ENCODE peak calls at places on chromosomes 13 and 19, in six cellular contexts. One of them, this sample, is unnamed.

GRCh38 chr13:112635323-112635722 is 47.4 kb upstream of the TUBGCP3 start:
- DNase-seq in esophagus muscularis mucosa: no peak
- DNase-seq in suprapubic skin: no peak
- DNase-seq in HCT116: no peak
- DNase-seq in vagina: no peak
- DNase-seq in GM23338: no peak
- DNase-seq in this sample: peak

GRCh38 chr13:113729329-113730019 is 29.6 kb upstream of the TMEM255B start:
- DNase-seq in esophagus muscularis mucosa: no peak
- DNase-seq in HCT116: no peak
- DNase-seq in vagina: no peak
- DNase-seq in GM23338: no peak
- DNase-seq in suprapubic skin: no peak
- DNase-seq in this sample: peak

GRCh38 chr19:10508707-10509106 is 5.6 kb upstream of the KEAP1 start:
- DNase-seq in GM23338: no peak
- DNase-seq in suprapubic skin: no peak
- DNase-seq in esophagus muscularis mucosa: no peak
- DNase-seq in vagina: no peak
- DNase-seq in HCT116: no peak
- DNase-seq in this sample: no peak

GRCh38 chr13:107456431-107456830 is 758.9 kb downstream of the LIG4 start:
- DNase-seq in vagina: no peak
- DNase-seq in GM23338: no peak
- DNase-seq in HCT116: no peak
- DNase-seq in esophagus muscularis mucosa: no peak
- DNase-seq in suprapubic skin: no peak
- DNase-seq in this sample: no peak

GRCh38 chr19:20858218-20858617 is 64.8 kb upstream of the ZNF85 start:
- DNase-seq in esophagus muscularis mucosa: no peak
- DNase-seq in HCT116: no peak
- DNase-seq in suprapubic skin: no peak
- DNase-seq in GM23338: peak
- DNase-seq in vagina: peak
- DNase-seq in this sample: no peak

GRCh38 chr19:10096615-10096963 is 5.9 kb downstream of the ANGPTL6 start:
- DNase-seq in vagina: peak
- DNase-seq in GM23338: no peak
- DNase-seq in HCT116: no peak
- DNase-seq in suprapubic skin: no peak
- DNase-seq in esophagus muscularis mucosa: no peak
- DNase-seq in this sample: no peak

GRCh38 chr13:38166121-38166520 is 183.5 kb upstream of the UFM1 start:
- DNase-seq in esophagus muscularis mucosa: no peak
- DNase-seq in GM23338: no peak
- DNase-seq in HCT116: no peak
- DNase-seq in vagina: no peak
- DNase-seq in suprapubic skin: no peak
- DNase-seq in this sample: no peak

GRCh38 chr13:98144501-98145350 is 1.8 kb downstream of the FARP1 start:
- DNase-seq in esophagus muscularis mucosa: no peak
- DNase-seq in vagina: no peak
- DNase-seq in HCT116: peak
- DNase-seq in GM23338: peak
- DNase-seq in suprapubic skin: no peak
- DNase-seq in this sample: no peak

GRCh38 chr19:12773571-12773970 is 1.8 kb downstream of the HOOK2 start:
- DNase-seq in suprapubic skin: no peak
- DNase-seq in vagina: no peak
- DNase-seq in GM23338: no peak
- DNase-seq in esophagus muscularis mucosa: no peak
- DNase-seq in HCT116: no peak
- DNase-seq in this sample: no peak

GRCh38 chr13:23901365-23901764 is 4.1 kb upstream of the C1QTNF9B start:
- DNase-seq in HCT116: no peak
- DNase-seq in esophagus muscularis mucosa: no peak
- DNase-seq in vagina: no peak
- DNase-seq in suprapubic skin: no peak
- DNase-seq in GM23338: no peak
- DNase-seq in this sample: no peak

GRCh38 chr13:41944635-41945401 is 16.1 kb downstream of the VWA8 start:
- DNase-seq in HCT116: no peak
- DNase-seq in esophagus muscularis mucosa: no peak
- DNase-seq in GM23338: no peak
- DNase-seq in suprapubic skin: no peak
- DNase-seq in vagina: no peak
- DNase-seq in this sample: no peak

GRCh38 chr19:7540761-7541480 is 5.4 kb downstream of the PNPLA6 start:
- DNase-seq in esophagus muscularis mucosa: no peak
- DNase-seq in GM23338: peak
- DNase-seq in vagina: no peak
- DNase-seq in suprapubic skin: no peak
- DNase-seq in HCT116: peak
- DNase-seq in this sample: no peak

GRCh38 chr19:1373534-1374249 is 10.0 kb upstream of the NDUFS7 start:
- DNase-seq in vagina: no peak
- DNase-seq in GM23338: no peak
- DNase-seq in suprapubic skin: no peak
- DNase-seq in esophagus muscularis mucosa: no peak
- DNase-seq in HCT116: no peak
- DNase-seq in this sample: peak

GRCh38 chr13:30307194-30307965 is at the start of gene KATNAL1:
- DNase-seq in HCT116: no peak
- DNase-seq in GM23338: peak
- DNase-seq in vagina: no peak
- DNase-seq in esophagus muscularis mucosa: no peak
- DNase-seq in suprapubic skin: peak
- DNase-seq in this sample: peak

GRCh38 chr13:76523740-76524382 is 362.3 kb downstream of the KCTD12 start:
- DNase-seq in esophagus muscularis mucosa: no peak
- DNase-seq in HCT116: no peak
- DNase-seq in vagina: no peak
- DNase-seq in GM23338: no peak
- DNase-seq in suprapubic skin: no peak
- DNase-seq in this sample: no peak

GRCh38 chr19:53092723-53093122 is 10.5 kb downstream of the ZNF160 start:
- DNase-seq in suprapubic skin: no peak
- DNase-seq in HCT116: no peak
- DNase-seq in vagina: no peak
- DNase-seq in esophagus muscularis mucosa: no peak
- DNase-seq in GM23338: no peak
- DNase-seq in this sample: no peak

GRCh38 chr13:46521921-46522691 is 30.9 kb upstream of the LRCH1 start:
- DNase-seq in esophagus muscularis mucosa: no peak
- DNase-seq in HCT116: no peak
- DNase-seq in suprapubic skin: no peak
- DNase-seq in vagina: no peak
- DNase-seq in GM23338: no peak
- DNase-seq in this sample: no peak

GRCh38 chr13:108003626-108004025 is 211.7 kb downstream of the LIG4 start:
- DNase-seq in esophagus muscularis mucosa: no peak
- DNase-seq in GM23338: no peak
- DNase-seq in vagina: no peak
- DNase-seq in HCT116: no peak
- DNase-seq in suprapubic skin: no peak
- DNase-seq in this sample: no peak

GRCh38 chr13:94825507-94825906 is 113.2 kb upstream of the SOX21 start:
- DNase-seq in HCT116: no peak
- DNase-seq in suprapubic skin: no peak
- DNase-seq in GM23338: peak
- DNase-seq in vagina: no peak
- DNase-seq in esophagus muscularis mucosa: no peak
- DNase-seq in this sample: no peak

GRCh38 chr13:81781471-81781870 is 1440.5 kb upstream of the SPRY2 start:
- DNase-seq in GM23338: no peak
- DNase-seq in suprapubic skin: no peak
- DNase-seq in esophagus muscularis mucosa: no peak
- DNase-seq in HCT116: no peak
- DNase-seq in vagina: no peak
- DNase-seq in this sample: no peak

GRCh38 chr19:55036058-55036457 is 2.0 kb downstream of the GP6 start:
- DNase-seq in esophagus muscularis mucosa: no peak
- DNase-seq in HCT116: no peak
- DNase-seq in GM23338: no peak
- DNase-seq in vagina: no peak
- DNase-seq in suprapubic skin: no peak
- DNase-seq in this sample: no peak

GRCh38 chr19:15015946-15016542 is 33.2 kb upstream of the CASP14 start:
- DNase-seq in GM23338: peak
- DNase-seq in suprapubic skin: no peak
- DNase-seq in esophagus muscularis mucosa: no peak
- DNase-seq in vagina: no peak
- DNase-seq in HCT116: no peak
- DNase-seq in this sample: no peak

GRCh38 chr13:23621316-23621645 is 51.1 kb downstream of the TNFRSF19 start:
- DNase-seq in HCT116: no peak
- DNase-seq in suprapubic skin: no peak
- DNase-seq in esophagus muscularis mucosa: no peak
- DNase-seq in GM23338: no peak
- DNase-seq in vagina: no peak
- DNase-seq in this sample: no peak

GRCh38 chr13:57874530-57874929 is 243.0 kb downstream of the PCDH17 start:
- DNase-seq in HCT116: no peak
- DNase-seq in esophagus muscularis mucosa: no peak
- DNase-seq in suprapubic skin: no peak
- DNase-seq in GM23338: no peak
- DNase-seq in vagina: no peak
- DNase-seq in this sample: no peak

GRCh38 chr13:94712812-94713555 is 639 bp upstream of the SOX21 start:
- DNase-seq in vagina: no peak
- DNase-seq in GM23338: peak
- DNase-seq in HCT116: no peak
- DNase-seq in suprapubic skin: no peak
- DNase-seq in esophagus muscularis mucosa: peak
- DNase-seq in this sample: no peak

GRCh38 chr13:33927315-33927714 is 109.4 kb downstream of the RFC3 start:
- DNase-seq in esophagus muscularis mucosa: no peak
- DNase-seq in HCT116: no peak
- DNase-seq in suprapubic skin: no peak
- DNase-seq in GM23338: no peak
- DNase-seq in vagina: no peak
- DNase-seq in this sample: no peak

GRCh38 chr13:31119526-31119925 is 42.2 kb downstream of the HSPH1 start:
- DNase-seq in suprapubic skin: no peak
- DNase-seq in esophagus muscularis mucosa: peak
- DNase-seq in vagina: peak
- DNase-seq in HCT116: no peak
- DNase-seq in GM23338: no peak
- DNase-seq in this sample: no peak

DNA sequence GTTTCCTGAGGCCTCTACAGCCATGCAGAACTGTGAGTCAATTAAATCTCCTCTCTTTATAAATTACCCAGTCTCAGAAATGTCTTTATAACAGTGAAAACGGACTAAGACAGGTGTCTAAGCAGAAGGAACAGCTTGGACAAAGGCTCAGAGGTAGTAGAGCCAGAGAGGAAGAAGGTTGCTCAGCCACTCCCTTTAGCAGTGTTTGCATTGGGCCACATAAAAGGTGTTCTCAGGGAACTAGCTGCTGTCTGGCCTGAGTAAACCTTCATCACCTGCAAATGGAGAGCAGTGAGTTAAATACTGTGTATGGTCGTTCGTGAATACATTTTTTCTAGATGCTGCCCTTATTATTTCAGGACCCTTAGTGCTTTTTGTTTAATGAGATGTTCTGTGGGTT is 383.4 kb downstream of the EFNB2 start:
- DNase-seq in HCT116: no peak
- DNase-seq in esophagus muscularis mucosa: no peak
- DNase-seq in suprapubic skin: no peak
- DNase-seq in vagina: no peak
- DNase-seq in GM23338: no peak
- DNase-seq in this sample: no peak
- TF ChIP-seq POLR2AphosphoS5 in HCT116: no peak
- TF ChIP-seq POLR2AphosphoS5 in esophagus muscularis mucosa: no peak
- TF ChIP-seq POLR2AphosphoS5 in suprapubic skin: no peak
- TF ChIP-seq POLR2AphosphoS5 in vagina: no peak
- TF ChIP-seq POLR2AphosphoS5 in GM23338: no peak
- TF ChIP-seq POLR2AphosphoS5 in this sample: no peak

GRCh38 chr13:93227906-93228801 is 1.5 kb downstream of the GPC6 start:
- DNase-seq in suprapubic skin: no peak
- DNase-seq in esophagus muscularis mucosa: no peak
- DNase-seq in vagina: no peak
- DNase-seq in GM23338: peak
- DNase-seq in HCT116: no peak
- DNase-seq in this sample: no peak
- H3K4me3 ChIP-seq in suprapubic skin: peak
- H3K4me3 ChIP-seq in esophagus muscularis mucosa: peak
- H3K4me3 ChIP-seq in vagina: peak
- H3K4me3 ChIP-seq in GM23338: peak
- H3K4me3 ChIP-seq in HCT116: no peak
- H3K4me3 ChIP-seq in this sample: peak

GRCh38 chr19:5900976-5901375 is 2.6 kb downstream of the NDUFA11 start:
- DNase-seq in esophagus muscularis mucosa: no peak
- DNase-seq in vagina: no peak
- DNase-seq in HCT116: no peak
- DNase-seq in GM23338: no peak
- DNase-seq in suprapubic skin: no peak
- DNase-seq in this sample: no peak
- TF ChIP-seq CTCF in esophagus muscularis mucosa: no peak
- TF ChIP-seq CTCF in vagina: no peak
- TF ChIP-seq CTCF in HCT116: no peak
- TF ChIP-seq CTCF in GM23338: no peak
- TF ChIP-seq CTCF in suprapubic skin: no peak
- TF ChIP-seq CTCF in this sample: no peak

GRCh38 chr13:51158365-51158764 is 47.3 kb upstream of the C13orf42 start:
- DNase-seq in HCT116: no peak
- DNase-seq in vagina: no peak
- DNase-seq in esophagus muscularis mucosa: peak
- DNase-seq in suprapubic skin: no peak
- DNase-seq in GM23338: no peak
- DNase-seq in this sample: no peak
- TF ChIP-seq POLR2AphosphoS5 in HCT116: no peak
- TF ChIP-seq POLR2AphosphoS5 in vagina: no peak
- TF ChIP-seq POLR2AphosphoS5 in esophagus muscularis mucosa: no peak
- TF ChIP-seq POLR2AphosphoS5 in suprapubic skin: no peak
- TF ChIP-seq POLR2AphosphoS5 in GM23338: no peak
- TF ChIP-seq POLR2AphosphoS5 in this sample: no peak

GRCh38 chr19:29687244-29687896 is 22.1 kb downstream of the PLEKHF1 start:
- DNase-seq in suprapubic skin: no peak
- DNase-seq in vagina: peak
- DNase-seq in GM23338: no peak
- DNase-seq in esophagus muscularis mucosa: no peak
- DNase-seq in HCT116: no peak
- DNase-seq in this sample: peak
- H3K4me3 ChIP-seq in suprapubic skin: peak
- H3K4me3 ChIP-seq in vagina: peak
- H3K4me3 ChIP-seq in GM23338: no peak
- H3K4me3 ChIP-seq in esophagus muscularis mucosa: no peak
- H3K4me3 ChIP-seq in HCT116: no peak
- H3K4me3 ChIP-seq in this sample: no peak

This sample was measured in spleen.